ENCODE peak calls at places on chromosomes 3 and 15, in eight cellular contexts. I is cardiac muscle cell, W is lower lobe of right lung, H is thoracic aorta, B is body of pancreas, V is BJ, D is WERI-Rb-1, E is PC-3. Y is an unnamed sample.

GRCh38 chr3:117322866-117323265 is 613.3 kb downstream of the TUSC7 start:
- DNase-seq in I (peak; percentile 78), W (no peak), H (no peak), B (no peak), V (no peak), D (no peak), E (peak; percentile 13), Y (no peak)

GRCh38 chr3:149235599-149236424 is 14.2 kb upstream of the CP start:
- DNase-seq in I (no peak), W (no peak), H (no peak), B (no peak), V (no peak), D (no peak), E (no peak), Y (no peak)

GRCh38 chr3:141804778-141805639 is 41.8 kb downstream of the GRK7 start:
- DNase-seq in I (no peak), W (no peak), H (no peak), B (no peak), V (no peak), D (no peak), E (no peak), Y (no peak)

GRCh38 chr15:74307827-74308642 is 59.4 kb downstream of the CYP11A1 start:
- DNase-seq in I (peak; percentile 69), W (no peak), H (no peak), B (peak; percentile 59), V (no peak), D (peak; percentile 97), E (peak; percentile 76), Y (no peak)

GRCh38 chr3:15317164-15317477 is 15.3 kb downstream of the SH3BP5 start:
- DNase-seq in I (no peak), W (no peak), H (no peak), B (no peak), V (no peak), D (no peak), E (no peak), Y (no peak)

GRCh38 chr3:3799173-3800075 is at the start of gene LRRN1:
- DNase-seq in I (peak; percentile 75), W (peak; percentile 72), H (no peak), B (peak; percentile 80), V (no peak), D (peak; percentile 90), E (no peak), Y (peak; percentile 38)

GRCh38 chr15:73493936-73494335 is 51.0 kb downstream of the REC114 start:
- DNase-seq in I (no peak), W (no peak), H (no peak), B (no peak), V (no peak), D (no peak), E (no peak), Y (no peak)

GRCh38 chr3:139811331-139811730 is 123.7 kb upstream of the CLSTN2 start:
- DNase-seq in I (no peak), W (no peak), H (no peak), B (no peak), V (no peak), D (no peak), E (no peak), Y (no peak)

GRCh38 chr3:58452176-58452575 is 18.5 kb upstream of the PDHB start:
- DNase-seq in I (no peak), W (no peak), H (no peak), B (no peak), V (no peak), D (no peak), E (no peak), Y (no peak)

DNA sequence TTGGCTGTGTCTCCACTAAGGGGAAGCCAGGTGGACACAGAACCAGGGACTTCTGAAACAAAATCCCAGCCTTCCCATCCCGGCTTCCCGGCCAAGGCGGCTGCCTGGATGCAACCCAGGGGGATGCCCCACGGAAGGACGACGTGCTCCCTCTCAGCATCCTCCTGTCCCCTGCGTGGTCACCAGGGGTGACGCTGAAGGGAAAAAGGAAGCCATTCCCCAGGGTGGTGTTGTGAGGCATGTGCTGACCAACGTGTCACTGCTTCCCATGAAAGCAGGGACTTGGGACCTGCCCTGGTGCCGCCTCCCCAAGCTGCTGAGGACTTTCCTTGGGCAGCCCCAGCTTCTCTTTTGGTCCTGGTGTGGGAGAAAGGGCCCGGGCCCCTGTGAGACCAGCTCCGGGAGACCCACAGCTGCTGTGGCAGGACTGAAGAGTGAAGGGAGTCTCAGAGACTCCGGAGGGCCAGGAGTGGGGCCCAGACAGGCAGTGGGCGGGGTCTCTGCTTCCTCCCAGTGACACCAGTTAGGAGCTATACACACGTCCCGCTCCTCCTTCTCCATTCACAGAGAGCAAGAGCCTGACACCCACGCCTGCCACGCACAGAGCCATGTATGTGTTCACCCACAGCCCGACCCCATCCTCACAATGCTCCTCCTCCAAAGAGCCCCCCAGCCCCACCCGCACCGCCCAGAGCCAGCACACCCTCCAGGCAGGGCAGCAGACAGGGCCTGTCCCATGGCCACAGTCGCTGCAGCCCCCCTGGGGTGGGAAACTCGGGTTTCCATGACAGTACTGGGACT is 139.1 kb downstream of the NUP210 start:
- DNase-seq in I (peak; percentile 28), W (peak; percentile 33), H (no peak), B (no peak), V (no peak), D (peak; percentile 63), E (no peak), Y (no peak)
- H3K4me3 ChIP-seq in I (no peak overlapping the region), W (peak overlapping the region; percentile 58), H (peak overlapping the region; percentile 70), B (no peak overlapping the region), V (no peak overlapping the region), D (peak overlapping the region; percentile 71), E (peak overlapping the region; percentile 84), Y (no peak overlapping the region)

GRCh38 chr3:52484680-52485461 is 10.3 kb upstream of the STAB1 start:
- DNase-seq in I (no peak), W (no peak), H (no peak), B (no peak), V (no peak), D (no peak), E (no peak), Y (no peak)

GRCh38 chr3:52481819-52482521 is 13.2 kb upstream of the STAB1 start:
- DNase-seq in I (peak; percentile 32), W (no peak), H (no peak), B (no peak), V (no peak), D (peak; percentile 70), E (no peak), Y (no peak)

GRCh38 chr3:52483577-52484495 is 11.3 kb upstream of the STAB1 start:
- DNase-seq in I (peak; percentile 73), W (peak; percentile 28), H (no peak), B (no peak), V (peak; percentile 91), D (no peak), E (no peak), Y (no peak)

GRCh38 chr3:52480768-52481715 is 14.1 kb upstream of the STAB1 start:
- DNase-seq in I (no peak), W (no peak), H (no peak), B (no peak), V (no peak), D (no peak), E (no peak), Y (no peak)

GRCh38 chr3:52483081-52483480 is 12.1 kb upstream of the STAB1 start:
- DNase-seq in I (no peak), W (peak; percentile 44), H (no peak), B (no peak), V (no peak), D (no peak), E (no peak), Y (no peak)
- H3K36me3 ChIP-seq in I (peaks cover 51% of the 10 kb centered on the region), W (peaks cover 83% of the 10 kb centered on the region), H (peaks cover 69% of the 10 kb centered on the region), B (peaks cover 22% of the 10 kb centered on the region), V (peaks cover 72% of the 10 kb centered on the region), D (peaks cover 96% of the 10 kb centered on the region), E (peaks cover 52% of the 10 kb centered on the region), Y (peaks cover 94% of the 10 kb centered on the region)

GRCh38 chr15:41777421-41777973 is 3.2 kb downstream of the MAPKBP1 start:
- DNase-seq in I (no peak), W (no peak), H (no peak), B (no peak), V (no peak), D (no peak), E (peak; percentile 76), Y (no peak)
- H3K4me3 ChIP-seq in I (no peak overlapping the region), W (no peak overlapping the region), H (no peak overlapping the region), B (no peak overlapping the region), V (no peak overlapping the region), D (no peak overlapping the region), E (peak overlapping the region; percentile 81), Y (no peak overlapping the region)

GRCh38 chr3:8520816-8521415 is 19.3 kb downstream of the LMCD1 start:
- DNase-seq in I (no peak), W (no peak), H (no peak), B (no peak), V (no peak), D (no peak), E (no peak), Y (no peak)
- H3K36me3 ChIP-seq in I (no peaks in the 10 kb centered on the region), W (no peaks in the 10 kb centered on the region), H (peaks cover 29% of the 10 kb centered on the region), B (no peaks in the 10 kb centered on the region), V (peaks cover 10% of the 10 kb centered on the region), D (no peaks in the 10 kb centered on the region), E (no peaks in the 10 kb centered on the region), Y (no peaks in the 10 kb centered on the region)

GRCh38 chr15:78072080-78072892 is 5.2 kb downstream of the TBC1D2B start:
- DNase-seq in I (peak; percentile 38), W (no peak), H (no peak), B (no peak), V (peak; percentile 81), D (no peak), E (no peak), Y (peak; percentile 74)

GRCh38 chr15:78071378-78071777 is 6.1 kb downstream of the TBC1D2B start:
- DNase-seq in I (no peak), W (no peak), H (no peak), B (no peak), V (no peak), D (no peak), E (no peak), Y (no peak)

GRCh38 chr15:78069630-78070029 is 7.9 kb downstream of the TBC1D2B start:
- DNase-seq in I (no peak), W (no peak), H (no peak), B (no peak), V (no peak), D (no peak), E (no peak), Y (no peak)

GRCh38 chr15:78069052-78069414 is 8.5 kb downstream of the TBC1D2B start:
- DNase-seq in I (no peak), W (no peak), H (no peak), B (no peak), V (no peak), D (no peak), E (no peak), Y (no peak)

DNA sequence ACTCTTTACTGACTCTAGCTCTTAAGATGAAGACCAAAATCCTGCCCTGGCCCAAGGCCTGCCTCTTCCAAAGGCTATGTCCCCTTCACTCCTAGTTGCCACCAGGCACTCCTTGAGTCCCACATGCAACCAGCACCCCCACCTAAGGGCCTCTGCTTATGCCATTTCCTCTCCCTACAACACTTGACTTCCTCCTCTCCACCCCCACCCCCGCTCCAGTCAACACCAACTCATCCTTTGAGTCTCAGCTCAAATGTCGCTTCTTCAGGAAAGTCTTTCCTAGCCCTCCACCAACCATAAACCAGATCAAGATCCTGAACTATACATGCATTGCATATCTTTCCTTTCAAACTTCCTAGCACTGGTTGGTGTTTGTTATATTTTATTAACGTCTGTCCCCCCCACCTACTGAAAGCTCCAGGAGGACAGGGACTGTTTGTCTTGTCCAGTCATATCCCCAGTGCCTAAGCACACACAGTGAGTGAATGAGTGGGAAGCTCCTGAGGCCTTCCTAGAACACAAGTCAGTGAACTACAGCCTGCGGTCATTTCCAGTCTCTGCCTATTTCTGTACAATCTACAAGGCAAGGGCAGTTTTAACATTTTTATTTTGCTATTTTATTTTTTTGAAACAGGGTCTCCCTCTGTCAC is 7.3 kb downstream of the TBC1D2B start:
- DNase-seq in I (no peak), W (no peak), H (no peak), B (no peak), V (no peak), D (no peak), E (peak; percentile 45), Y (no peak)
- H3K4me3 ChIP-seq in I (no peak overlapping the region), W (no peak overlapping the region), H (no peak overlapping the region), B (no peak overlapping the region), V (no peak overlapping the region), D (no peak overlapping the region), E (no peak overlapping the region), Y (peak overlapping the region; percentile 40)

GRCh38 chr3:121821421-121822199 is 13.2 kb downstream of the IQCB1 start:
- DNase-seq in I (no peak), W (no peak), H (no peak), B (no peak), V (no peak), D (no peak), E (no peak), Y (no peak)
- H3K36me3 ChIP-seq in I (peaks cover 35% of the 10 kb centered on the region), W (peaks cover 47% of the 10 kb centered on the region), H (peaks cover 23% of the 10 kb centered on the region), B (peaks cover 20% of the 10 kb centered on the region), V (peaks cover 3% of the 10 kb centered on the region), D (peaks cover 70% of the 10 kb centered on the region), E (peaks cover 69% of the 10 kb centered on the region), Y (peaks cover 28% of the 10 kb centered on the region)

Y was measured in naive thymus-derived CD4-positive, alpha-beta T cell.